ENCODE peak calls at places on chromosomes 12 and 14, in seven cellular contexts. U, X, M, Q, R, N and F are unnamed samples.

GRCh38 chr12:47223848-47224213 is 144.1 kb upstream of the AMIGO2 start:
- DNase-seq in R (no peak), N (no peak), X (peak; percentile 57), Q (peak; percentile 70), U (peak; percentile 53), M (peak; percentile 71), F (no peak)

GRCh38 chr12:29844667-29845066 is 60.9 kb upstream of the TMTC1 start:
- DNase-seq in Q (no peak), M (no peak), X (no peak), R (no peak), U (no peak), N (no peak), F (no peak)

GRCh38 chr14:69675877-69676416 is 64.6 kb downstream of the SUSD6 start:
- DNase-seq in N (no peak), U (no peak), X (no peak), Q (no peak), M (no peak), R (no peak), F (no peak)

GRCh38 chr12:14825256-14825655 is 11.3 kb upstream of the SMCO3 start:
- DNase-seq in N (no peak), R (no peak), U (no peak), X (no peak), M (no peak), Q (no peak), F (no peak)

GRCh38 chr12:26303418-26303817 is 108.0 kb downstream of the SSPN start:
- DNase-seq in N (no peak), Q (no peak), X (no peak), U (no peak), M (no peak), R (no peak), F (no peak)

GRCh38 chr12:102811125-102811737 is 105.8 kb downstream of the PAH start:
- DNase-seq in X (no peak), R (peak; percentile 43), N (no peak), M (peak; percentile 56), Q (no peak), U (no peak), F (no peak)

GRCh38 chr12:80044694-80045046 is 54.7 kb upstream of the OTOGL start:
- DNase-seq in X (no peak), Q (no peak), R (no peak), N (no peak), M (no peak), U (no peak), F (no peak)

GRCh38 chr14:76257111-76257803 is 105.5 kb downstream of the GPATCH2L start:
- DNase-seq in R (peak; percentile 68), N (no peak), U (no peak), M (no peak), X (no peak), Q (no peak), F (no peak)

GRCh38 chr12:1131811-1132224 is 140.8 kb downstream of the ERC1 start:
- DNase-seq in X (no peak), U (no peak), N (no peak), R (no peak), Q (no peak), M (no peak), F (no peak)

GRCh38 chr14:34713681-34714319 is 593 bp downstream of the CFL2 start:
- DNase-seq in X (no peak), M (no peak), N (peak; percentile 22), Q (peak; percentile 64), R (peak; percentile 7), U (no peak), F (peak; percentile 53)

GRCh38 chr12:113241191-113242017 is 20.1 kb downstream of the TPCN1 start:
- DNase-seq in M (no peak), Q (no peak), X (peak; percentile 85), R (no peak), U (no peak), N (no peak), F (no peak)

GRCh38 chr14:91171291-91171690 is 57.4 kb downstream of the DGLUCY start:
- DNase-seq in N (no peak), X (no peak), U (peak; percentile 81), Q (no peak), R (no peak), M (no peak), F (no peak)

GRCh38 chr12:108338915-108339657 is at the start of gene CMKLR1:
- DNase-seq in M (peak; percentile 24), R (peak; percentile 59), U (peak; percentile 79), Q (peak; percentile 85), X (no peak), N (peak; percentile 32), F (no peak)

GRCh38 chr12:102769323-102769916 is 147.6 kb downstream of the PAH start:
- DNase-seq in X (no peak), R (peak; percentile 45), M (peak; percentile 80), Q (peak; percentile 53), N (peak; percentile 64), U (peak; percentile 51), F (no peak)

GRCh38 chr14:34301107-34301734 is 160.8 kb downstream of the SPTSSA start:
- DNase-seq in X (no peak), Q (no peak), N (no peak), R (peak; percentile 28), U (no peak), M (no peak), F (no peak)

GRCh38 chr14:30227871-30228270 is 300.2 kb upstream of the PRKD1 start:
- DNase-seq in X (no peak), N (peak; percentile 50), R (no peak), M (no peak), Q (peak; percentile 50), U (no peak), F (no peak)

GRCh38 chr12:22163594-22163993 is 117.6 kb downstream of the CMAS start:
- DNase-seq in U (no peak), M (no peak), N (no peak), Q (no peak), R (no peak), X (no peak), F (no peak)

GRCh38 chr12:122349078-122349477 is 73.4 kb downstream of the CLIP1 start:
- DNase-seq in R (no peak), X (no peak), M (no peak), N (no peak), Q (no peak), U (no peak), F (no peak)

GRCh38 chr14:58061581-58061980 is 90.4 kb downstream of the ARMH4 start:
- DNase-seq in N (no peak), Q (no peak), U (no peak), X (no peak), M (no peak), R (no peak), F (no peak)

GRCh38 chr12:84642201-84642600 is 270.4 kb downstream of the SLC6A15 start:
- DNase-seq in Q (no peak), R (no peak), M (no peak), N (no peak), U (no peak), X (no peak), F (no peak)

GRCh38 chr14:22131749-22132476 is 457.1 kb downstream of the DAD1 start:
- DNase-seq in U (no peak), M (no peak), R (peak; percentile 14), X (no peak), N (no peak), Q (no peak), F (no peak)

GRCh38 chr14:56244138-56244789 is 126.1 kb downstream of the PELI2 start:
- DNase-seq in U (no peak), Q (no peak), M (no peak), R (no peak), X (no peak), N (no peak), F (no peak)

GRCh38 chr12:26867084-26867483 is 34.1 kb upstream of the ITPR2 start:
- DNase-seq in N (no peak), X (no peak), R (no peak), Q (no peak), U (no peak), M (no peak), F (no peak)

GRCh38 chr12:29638528-29638927 is 141.0 kb upstream of the OVCH1 start:
- DNase-seq in Q (no peak), R (no peak), X (no peak), M (no peak), N (no peak), U (no peak), F (no peak)

GRCh38 chr12:56759270-56759908 is 3.7 kb upstream of the HSD17B6 start:
- DNase-seq in X (no peak), U (no peak), N (no peak), M (no peak), Q (no peak), R (no peak), F (no peak)

GRCh38 chr12:56488041-56488955 is at the start of gene GLS2:
- DNase-seq in R (peak; percentile 58), N (peak; percentile 78), X (peak; percentile 75), U (peak; percentile 80), M (peak; percentile 72), Q (peak; percentile 81), F (peak; percentile 77)

GRCh38 chr12:109154485-109155438 is 38.4 kb downstream of the ACACB start:
- DNase-seq in N (peak; percentile 73), M (peak; percentile 88), Q (peak; percentile 87), X (peak; percentile 89), R (peak; percentile 99), U (peak; percentile 87), F (peak; percentile 86)

GRCh38 chr14:97024300-97024699 is 227.1 kb downstream of the VRK1 start:
- DNase-seq in Q (no peak), U (no peak), N (no peak), X (no peak), R (no peak), M (no peak), F (no peak)
- H3K4me3 ChIP-seq in Q (no peak overlapping the region), U (no peak overlapping the region), N (no peak overlapping the region), X (no peak overlapping the region), R (no peak overlapping the region), M (no peak overlapping the region), F (no peak overlapping the region)

GRCh38 chr12:53197011-53197640 is 9.9 kb downstream of the ITGB7 start:
- DNase-seq in M (no peak), X (no peak), R (no peak), N (no peak), Q (no peak), U (no peak), F (no peak)
- H3K4me3 ChIP-seq in M (no peak overlapping the region), X (no peak overlapping the region), R (no peak overlapping the region), N (no peak overlapping the region), Q (no peak overlapping the region), U (peak overlapping the region; percentile 33), F (no peak overlapping the region)

GRCh38 chr14:81051547-81051946 is 96.1 kb downstream of the TSHR start:
- DNase-seq in M (no peak), X (no peak), N (no peak), Q (no peak), R (no peak), U (no peak), F (no peak)

GRCh38 chr14:81055971-81056370 is 100.5 kb downstream of the TSHR start:
- DNase-seq in U (no peak), Q (no peak), X (no peak), M (no peak), R (no peak), N (no peak), F (no peak)
- H3K4me3 ChIP-seq in U (no peak overlapping the region), Q (no peak overlapping the region), X (no peak overlapping the region), M (no peak overlapping the region), R (no peak overlapping the region), N (no peak overlapping the region), F (no peak overlapping the region)

GRCh38 chr12:128820723-128821432 is 2.9 kb downstream of the SLC15A4 start:
- DNase-seq in R (no peak), Q (peak; percentile 81), X (peak; percentile 66), U (peak; percentile 39), M (no peak), N (peak; percentile 38), F (peak; percentile 79)
- H3K4me3 ChIP-seq in R (no peak overlapping the region), Q (no peak overlapping the region), X (no peak overlapping the region), U (no peak overlapping the region), M (no peak overlapping the region), N (no peak overlapping the region), F (peak overlapping the region; percentile 90)